ENCODE peak calls at places on chromosomes 7 and 10, in six cellular contexts. One of them, this sample, is unnamed.

GRCh38 chr10:77563638-77564270 is 73.9 kb downstream of the KCNMA1 start:
- DNase-seq in fibroblast of mammary gland: no peak
- DNase-seq in astrocyte of the spinal cord: no peak
- DNase-seq in aorta: no peak
- DNase-seq in IMR-90: no peak
- DNase-seq in skeletal muscle cell: no peak
- DNase-seq in this sample: no peak

GRCh38 chr7:36460811-36461429 is 71.3 kb downstream of the ANLN start:
- DNase-seq in fibroblast of mammary gland: no peak
- DNase-seq in astrocyte of the spinal cord: no peak
- DNase-seq in aorta: no peak
- DNase-seq in IMR-90: no peak
- DNase-seq in skeletal muscle cell: no peak
- DNase-seq in this sample: no peak

GRCh38 chr7:101702362-101702850 is 73.3 kb upstream of the MYL10 start:
- DNase-seq in fibroblast of mammary gland: peak
- DNase-seq in astrocyte of the spinal cord: no peak
- DNase-seq in aorta: no peak
- DNase-seq in IMR-90: no peak
- DNase-seq in skeletal muscle cell: no peak
- DNase-seq in this sample: no peak

GRCh38 chr7:107609861-107610260 is 29.8 kb downstream of the BCAP29 start:
- DNase-seq in fibroblast of mammary gland: no peak
- DNase-seq in astrocyte of the spinal cord: no peak
- DNase-seq in aorta: no peak
- DNase-seq in IMR-90: no peak
- DNase-seq in skeletal muscle cell: no peak
- DNase-seq in this sample: no peak

GRCh38 chr10:124743188-124744046 is 761 bp downstream of the FAM53B start:
- DNase-seq in fibroblast of mammary gland: no peak
- DNase-seq in astrocyte of the spinal cord: peak
- DNase-seq in aorta: peak
- DNase-seq in IMR-90: no peak
- DNase-seq in skeletal muscle cell: no peak
- DNase-seq in this sample: no peak

GRCh38 chr10:85594239-85594638 is 772.4 kb downstream of the GRID1 start:
- DNase-seq in fibroblast of mammary gland: no peak
- DNase-seq in astrocyte of the spinal cord: no peak
- DNase-seq in aorta: no peak
- DNase-seq in IMR-90: no peak
- DNase-seq in skeletal muscle cell: no peak
- DNase-seq in this sample: no peak

GRCh38 chr7:117623606-117624005 is 143.8 kb downstream of the CFTR start:
- DNase-seq in fibroblast of mammary gland: no peak
- DNase-seq in astrocyte of the spinal cord: no peak
- DNase-seq in aorta: no peak
- DNase-seq in IMR-90: no peak
- DNase-seq in skeletal muscle cell: no peak
- DNase-seq in this sample: no peak

GRCh38 chr7:150955519-150956394 is 22.4 kb downstream of the KCNH2 start:
- DNase-seq in fibroblast of mammary gland: no peak
- DNase-seq in astrocyte of the spinal cord: no peak
- DNase-seq in aorta: no peak
- DNase-seq in IMR-90: peak
- DNase-seq in skeletal muscle cell: no peak
- DNase-seq in this sample: peak

GRCh38 chr7:129134356-129134972 is 10.0 kb upstream of the TSPAN33 start:
- DNase-seq in fibroblast of mammary gland: no peak
- DNase-seq in astrocyte of the spinal cord: no peak
- DNase-seq in aorta: no peak
- DNase-seq in IMR-90: no peak
- DNase-seq in skeletal muscle cell: no peak
- DNase-seq in this sample: no peak

GRCh38 chr10:24505759-24506158 is 217.9 kb downstream of the ARHGAP21 start:
- DNase-seq in fibroblast of mammary gland: no peak
- DNase-seq in astrocyte of the spinal cord: peak
- DNase-seq in aorta: no peak
- DNase-seq in IMR-90: no peak
- DNase-seq in skeletal muscle cell: no peak
- DNase-seq in this sample: peak

DNA sequence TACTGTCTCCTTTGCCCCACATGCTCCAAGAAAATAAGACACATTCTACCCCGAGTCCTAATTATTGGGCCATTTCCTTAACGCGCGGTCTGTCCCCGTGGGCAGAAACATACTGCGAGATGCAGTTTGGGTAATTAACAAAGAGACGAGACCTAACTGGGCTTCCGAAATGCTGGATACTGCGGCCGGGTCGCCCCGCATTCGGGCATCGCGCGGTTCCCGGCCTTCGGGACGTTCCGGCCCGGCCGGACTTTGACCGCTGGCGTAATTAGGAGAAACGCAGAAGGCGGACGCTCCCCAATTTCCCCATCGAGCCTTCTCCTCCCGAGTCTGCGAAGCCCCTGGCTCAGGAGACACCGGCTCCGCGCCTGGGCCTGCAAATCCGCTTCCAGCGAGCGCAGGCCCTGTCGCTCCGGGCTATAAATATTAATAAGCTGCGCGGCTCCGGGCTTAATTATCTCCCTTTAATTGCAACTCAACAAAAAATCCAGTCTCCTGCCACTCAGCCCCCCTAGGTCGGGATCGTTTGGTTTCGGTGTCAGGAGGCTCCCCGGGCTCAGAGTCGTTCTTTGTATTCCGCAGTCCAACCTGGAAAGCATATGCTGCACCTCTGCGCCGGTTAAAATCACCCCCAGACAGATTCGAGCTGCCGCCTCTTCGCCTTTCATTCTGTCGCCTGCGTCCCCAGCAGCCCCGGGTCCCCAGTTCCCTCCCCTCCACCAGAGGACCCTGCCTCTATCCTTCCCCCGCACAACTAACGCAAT is 131.5 kb downstream of the SPAG6 start:
- DNase-seq in fibroblast of mammary gland: no peak
- DNase-seq in astrocyte of the spinal cord: no peak
- DNase-seq in aorta: no peak
- DNase-seq in IMR-90: no peak
- DNase-seq in skeletal muscle cell: no peak
- DNase-seq in this sample: no peak
- H3K4me3 ChIP-seq in fibroblast of mammary gland: no peak
- H3K4me3 ChIP-seq in astrocyte of the spinal cord: peak
- H3K4me3 ChIP-seq in aorta: no peak
- H3K4me3 ChIP-seq in IMR-90: no peak
- H3K4me3 ChIP-seq in skeletal muscle cell: peak
- H3K4me3 ChIP-seq in this sample: peak

GRCh38 chr10:103204353-103205255 is 11.5 kb upstream of the NT5C2 start:
- DNase-seq in fibroblast of mammary gland: no peak
- DNase-seq in astrocyte of the spinal cord: peak
- DNase-seq in aorta: no peak
- DNase-seq in IMR-90: peak
- DNase-seq in skeletal muscle cell: no peak
- DNase-seq in this sample: no peak
- H3K4me3 ChIP-seq in fibroblast of mammary gland: no peak
- H3K4me3 ChIP-seq in astrocyte of the spinal cord: no peak
- H3K4me3 ChIP-seq in aorta: no peak
- H3K4me3 ChIP-seq in IMR-90: no peak
- H3K4me3 ChIP-seq in skeletal muscle cell: no peak
- H3K4me3 ChIP-seq in this sample: no peak

DNA sequence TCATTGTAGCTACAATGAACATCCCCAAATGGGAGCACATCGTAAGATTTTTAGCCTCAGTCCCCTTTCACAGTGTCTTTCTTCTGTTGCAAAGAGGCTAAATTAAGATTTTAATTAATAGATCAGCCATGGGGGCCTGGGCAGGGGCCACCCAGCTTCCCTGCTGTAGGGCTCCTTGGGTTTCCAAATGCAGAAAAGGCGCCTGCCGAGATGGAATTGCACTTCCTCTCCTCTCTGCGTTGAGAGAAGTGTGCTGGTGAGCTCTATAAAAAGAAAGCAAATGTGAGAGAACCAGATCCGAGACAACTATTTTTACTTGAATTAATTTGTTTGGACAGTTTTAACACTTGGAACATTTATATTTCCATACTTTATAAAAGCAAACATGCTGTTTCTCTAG is 998.2 kb downstream of the LRMDA start:
- DNase-seq in fibroblast of mammary gland: no peak
- DNase-seq in astrocyte of the spinal cord: peak
- DNase-seq in aorta: no peak
- DNase-seq in IMR-90: no peak
- DNase-seq in skeletal muscle cell: no peak
- DNase-seq in this sample: no peak
- H3K4me3 ChIP-seq in fibroblast of mammary gland: no peak
- H3K4me3 ChIP-seq in astrocyte of the spinal cord: no peak
- H3K4me3 ChIP-seq in aorta: no peak
- H3K4me3 ChIP-seq in IMR-90: no peak
- H3K4me3 ChIP-seq in skeletal muscle cell: no peak
- H3K4me3 ChIP-seq in this sample: no peak

GRCh38 chr10:30784521-30784895 is 155.0 kb upstream of the LYZL2 start:
- DNase-seq in fibroblast of mammary gland: peak
- DNase-seq in astrocyte of the spinal cord: peak
- DNase-seq in aorta: no peak
- DNase-seq in IMR-90: peak
- DNase-seq in skeletal muscle cell: no peak
- DNase-seq in this sample: no peak
- H3K4me3 ChIP-seq in fibroblast of mammary gland: peak
- H3K4me3 ChIP-seq in astrocyte of the spinal cord: peak
- H3K4me3 ChIP-seq in aorta: peak
- H3K4me3 ChIP-seq in IMR-90: peak
- H3K4me3 ChIP-seq in skeletal muscle cell: peak
- H3K4me3 ChIP-seq in this sample: peak

GRCh38 chr7:1210321-1210978 is 22.2 kb upstream of the UNCX start:
- DNase-seq in fibroblast of mammary gland: no peak
- DNase-seq in astrocyte of the spinal cord: no peak
- DNase-seq in aorta: no peak
- DNase-seq in IMR-90: no peak
- DNase-seq in skeletal muscle cell: no peak
- DNase-seq in this sample: no peak
- H3K4me3 ChIP-seq in fibroblast of mammary gland: no peak
- H3K4me3 ChIP-seq in astrocyte of the spinal cord: no peak
- H3K4me3 ChIP-seq in aorta: no peak
- H3K4me3 ChIP-seq in IMR-90: no peak
- H3K4me3 ChIP-seq in skeletal muscle cell: no peak
- H3K4me3 ChIP-seq in this sample: no peak

DNA sequence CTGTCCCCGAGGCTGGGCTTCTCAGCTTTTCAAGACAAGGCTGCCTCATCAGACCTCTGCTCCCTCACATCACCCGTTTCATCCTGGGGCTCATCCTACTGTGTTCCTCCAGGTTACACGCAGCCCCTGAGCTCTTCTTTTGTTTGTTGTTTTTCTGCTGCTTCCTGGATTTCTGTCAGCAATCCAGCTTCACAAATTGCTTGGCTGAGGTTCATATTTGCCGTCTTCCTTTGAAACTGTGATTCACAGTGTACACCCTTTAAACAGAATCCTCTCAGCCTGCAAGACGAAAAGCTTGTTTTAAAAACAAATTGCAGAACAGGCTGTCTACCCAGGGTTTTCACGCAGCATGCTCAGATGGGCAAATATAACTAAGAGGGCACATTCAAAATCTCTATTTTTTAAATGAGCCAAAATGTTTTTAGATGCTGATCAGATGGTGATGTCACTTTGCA is 39.1 kb upstream of the PARD3 start:
- DNase-seq in fibroblast of mammary gland: peak
- DNase-seq in astrocyte of the spinal cord: peak
- DNase-seq in aorta: no peak
- DNase-seq in IMR-90: peak
- DNase-seq in skeletal muscle cell: peak
- DNase-seq in this sample: peak
- H3K4me3 ChIP-seq in fibroblast of mammary gland: no peak
- H3K4me3 ChIP-seq in astrocyte of the spinal cord: no peak
- H3K4me3 ChIP-seq in aorta: no peak
- H3K4me3 ChIP-seq in IMR-90: peak
- H3K4me3 ChIP-seq in skeletal muscle cell: no peak
- H3K4me3 ChIP-seq in this sample: no peak

GRCh38 chr7:27166475-27167169 is 1.3 kb upstream of the HOXA9 start:
- DNase-seq in fibroblast of mammary gland: peak
- DNase-seq in astrocyte of the spinal cord: no peak
- DNase-seq in aorta: peak
- DNase-seq in IMR-90: no peak
- DNase-seq in skeletal muscle cell: no peak
- DNase-seq in this sample: no peak

GRCh38 chr7:27167916-27168264 is 2.6 kb upstream of the HOXA9 start:
- DNase-seq in fibroblast of mammary gland: peak
- DNase-seq in astrocyte of the spinal cord: no peak
- DNase-seq in aorta: peak
- DNase-seq in IMR-90: no peak
- DNase-seq in skeletal muscle cell: no peak
- DNase-seq in this sample: no peak

GRCh38 chr7:27169658-27170493 is 4.2 kb downstream of the HOXA10 start:
- DNase-seq in fibroblast of mammary gland: peak
- DNase-seq in astrocyte of the spinal cord: no peak
- DNase-seq in aorta: peak
- DNase-seq in IMR-90: no peak
- DNase-seq in skeletal muscle cell: no peak
- DNase-seq in this sample: no peak

GRCh38 chr7:27167170-27167505 is 1.8 kb upstream of the HOXA9 start:
- DNase-seq in fibroblast of mammary gland: peak
- DNase-seq in astrocyte of the spinal cord: no peak
- DNase-seq in aorta: peak
- DNase-seq in IMR-90: no peak
- DNase-seq in skeletal muscle cell: no peak
- DNase-seq in this sample: no peak

GRCh38 chr7:27168265-27168947 is 3.1 kb upstream of the HOXA9 start:
- DNase-seq in fibroblast of mammary gland: peak
- DNase-seq in astrocyte of the spinal cord: no peak
- DNase-seq in aorta: peak
- DNase-seq in IMR-90: no peak
- DNase-seq in skeletal muscle cell: no peak
- DNase-seq in this sample: no peak
- H3K4me3 ChIP-seq in fibroblast of mammary gland: peak
- H3K4me3 ChIP-seq in astrocyte of the spinal cord: peak
- H3K4me3 ChIP-seq in aorta: no peak
- H3K4me3 ChIP-seq in IMR-90: no peak
- H3K4me3 ChIP-seq in skeletal muscle cell: peak
- H3K4me3 ChIP-seq in this sample: no peak

DNA sequence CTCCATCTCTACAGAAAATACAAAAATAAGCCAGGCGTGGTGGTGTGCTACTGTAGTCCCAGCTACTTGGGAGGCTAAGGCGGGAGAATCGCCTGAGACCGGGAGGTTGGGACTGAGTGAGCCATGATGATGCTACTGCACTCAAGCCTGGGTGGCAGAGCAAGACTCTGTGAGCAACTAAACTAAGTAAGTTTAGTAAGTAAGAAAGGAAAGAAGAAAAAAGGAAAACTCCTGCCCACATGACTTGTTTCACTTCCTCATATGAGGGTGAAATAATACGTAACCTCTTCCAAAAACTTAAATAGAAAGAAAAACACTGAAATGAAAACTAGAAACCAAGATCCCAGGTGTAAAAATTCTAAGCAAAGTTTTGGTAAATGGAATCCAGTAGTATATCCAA is 79.6 kb downstream of the LARP4B start:
- DNase-seq in fibroblast of mammary gland: no peak
- DNase-seq in astrocyte of the spinal cord: no peak
- DNase-seq in aorta: no peak
- DNase-seq in IMR-90: no peak
- DNase-seq in skeletal muscle cell: no peak
- DNase-seq in this sample: no peak
- H3K4me3 ChIP-seq in fibroblast of mammary gland: no peak
- H3K4me3 ChIP-seq in astrocyte of the spinal cord: no peak
- H3K4me3 ChIP-seq in aorta: no peak
- H3K4me3 ChIP-seq in IMR-90: no peak
- H3K4me3 ChIP-seq in skeletal muscle cell: no peak
- H3K4me3 ChIP-seq in this sample: no peak

GRCh38 chr7:12941512-12941911 is 254.1 kb downstream of the ARL4A start:
- DNase-seq in fibroblast of mammary gland: no peak
- DNase-seq in astrocyte of the spinal cord: no peak
- DNase-seq in aorta: no peak
- DNase-seq in IMR-90: no peak
- DNase-seq in skeletal muscle cell: no peak
- DNase-seq in this sample: no peak
- H3K4me3 ChIP-seq in fibroblast of mammary gland: no peak
- H3K4me3 ChIP-seq in astrocyte of the spinal cord: no peak
- H3K4me3 ChIP-seq in aorta: no peak
- H3K4me3 ChIP-seq in IMR-90: no peak
- H3K4me3 ChIP-seq in skeletal muscle cell: no peak
- H3K4me3 ChIP-seq in this sample: no peak

This sample was measured in testis.